ENCODE peak calls at places on chromosomes 12 and 14, in six cellular contexts. A, F, J, I, S and C are unnamed samples.
A peak's percentile ranks its signal among the peaks of the same experiment; 100 is the strongest.

GRCh38 chr14:103627073-103628025 is 1.7 kb upstream of the KLC1 start:
- DNase-seq in J (no peak), A (no peak), I (no peak), S (no peak), F (no peak), C (no peak)

GRCh38 chr12:124243936-124244335 is 51.0 kb upstream of the RFLNA start:
- DNase-seq in J (no peak), F (no peak), I (no peak), S (no peak), A (no peak), C (no peak)

GRCh38 chr14:77058785-77059184 is 30.3 kb upstream of the IRF2BPL start:
- DNase-seq in F (no peak), A (no peak), S (no peak), I (no peak), J (no peak), C (no peak)

GRCh38 chr12:132403636-132404434 is 74.4 kb upstream of the GALNT9 start:
- DNase-seq in F (no peak), J (no peak), A (no peak), S (no peak), I (no peak), C (no peak)

GRCh38 chr12:93311827-93312226 is 65.9 kb upstream of the NUDT4 start:
- DNase-seq in J (no peak), F (no peak), S (no peak), A (no peak), I (no peak), C (no peak)

GRCh38 chr14:30195946-30196345 is 268.3 kb upstream of the PRKD1 start:
- DNase-seq in S (no peak), J (no peak), F (no peak), I (no peak), A (no peak), C (no peak)

GRCh38 chr12:4962539-4963486 is 53.1 kb downstream of the KCNA1 start:
- DNase-seq in I (no peak), A (no peak), F (no peak), S (no peak), J (no peak), C (no peak)

GRCh38 chr12:107349008-107349747 is 255.8 kb upstream of the CRY1 start:
- DNase-seq in S (no peak), A (no peak), F (peak; percentile 33), I (peak; percentile 82), J (no peak), C (peak; percentile 92)

GRCh38 chr14:31969371-31969770 is 107.7 kb upstream of the ARHGAP5 start:
- DNase-seq in A (no peak), J (no peak), S (no peak), I (no peak), F (no peak), C (no peak)

GRCh38 chr14:47626151-47627035 is 49.0 kb downstream of the MDGA2 start:
- DNase-seq in I (no peak), S (no peak), F (no peak), J (no peak), A (no peak), C (no peak)

GRCh38 chr12:124744659-124745467 is 118.8 kb downstream of the SCARB1 start:
- DNase-seq in S (peak; percentile 71), I (peak; percentile 91), F (no peak), A (no peak), J (no peak), C (peak; percentile 83)

GRCh38 chr14:102930138-102930752 is 7.8 kb downstream of the AMN start:
- DNase-seq in A (peak; percentile 20), J (no peak), I (no peak), S (peak; percentile 67), F (no peak), C (no peak)

GRCh38 chr14:103675957-103676356 is 39.3 kb downstream of the XRCC3 start:
- DNase-seq in J (no peak), A (no peak), I (no peak), S (no peak), F (no peak), C (no peak)

GRCh38 chr14:94269156-94269555 is 23.9 kb downstream of the SERPINA10 start:
- DNase-seq in A (no peak), F (no peak), I (no peak), S (no peak), J (no peak), C (no peak)

GRCh38 chr12:121252712-121253345 is 42.9 kb downstream of the P2RX4 start:
- DNase-seq in F (no peak), S (no peak), A (no peak), I (peak; percentile 46), J (no peak), C (peak; percentile 32)

GRCh38 chr12:95548056-95548538 is 3.2 kb downstream of the USP44 start:
- DNase-seq in I (no peak), F (peak; percentile 19), S (peak; percentile 43), A (peak; percentile 30), J (peak; percentile 19), C (no peak)

GRCh38 chr12:53054112-53054878 is 4.4 kb downstream of the TNS2 start:
- DNase-seq in I (peak; percentile 86), A (peak; percentile 89), S (peak; percentile 95), F (peak; percentile 95), J (peak; percentile 96), C (peak; percentile 94)

GRCh38 chr12:67070307-67070600 is 198.9 kb upstream of the CAND1 start:
- DNase-seq in I (no peak), J (no peak), S (no peak), F (no peak), A (no peak), C (no peak)

DNA sequence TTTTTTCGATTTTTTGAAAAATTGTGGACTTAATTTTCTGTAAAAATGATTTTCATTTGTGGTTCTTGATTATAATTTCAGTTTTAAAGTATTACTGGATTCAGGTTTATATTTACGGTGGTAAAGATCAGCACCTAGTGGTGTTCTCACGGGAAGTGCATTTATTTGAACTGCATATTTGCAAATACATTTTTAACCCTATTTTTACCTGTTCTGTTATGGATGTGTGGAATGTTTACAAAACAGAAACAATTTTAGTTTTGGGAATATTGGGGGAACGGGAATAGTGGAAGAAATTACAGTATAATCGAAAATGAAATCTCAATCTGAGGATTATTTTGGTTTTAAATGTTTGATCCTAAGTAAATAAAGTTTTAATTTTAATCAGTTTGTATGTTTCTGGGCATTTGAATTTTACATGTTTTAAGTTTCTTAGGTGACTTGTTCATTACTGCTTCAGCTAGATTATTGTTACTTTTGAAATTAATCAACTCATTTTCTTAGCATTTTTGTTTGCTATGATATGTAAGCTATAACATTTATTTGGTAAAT is 805 bp downstream of the ATF7IP start:
- DNase-seq in S (no peak), J (no peak), I (no peak), A (no peak), F (no peak), C (peak; percentile 7)
- TF ChIP-seq CTCF in S (no peak), J (peak; percentile 38), I (peak; percentile 18), A (peak; percentile 67), F (no peak), C (no peak)

DNA sequence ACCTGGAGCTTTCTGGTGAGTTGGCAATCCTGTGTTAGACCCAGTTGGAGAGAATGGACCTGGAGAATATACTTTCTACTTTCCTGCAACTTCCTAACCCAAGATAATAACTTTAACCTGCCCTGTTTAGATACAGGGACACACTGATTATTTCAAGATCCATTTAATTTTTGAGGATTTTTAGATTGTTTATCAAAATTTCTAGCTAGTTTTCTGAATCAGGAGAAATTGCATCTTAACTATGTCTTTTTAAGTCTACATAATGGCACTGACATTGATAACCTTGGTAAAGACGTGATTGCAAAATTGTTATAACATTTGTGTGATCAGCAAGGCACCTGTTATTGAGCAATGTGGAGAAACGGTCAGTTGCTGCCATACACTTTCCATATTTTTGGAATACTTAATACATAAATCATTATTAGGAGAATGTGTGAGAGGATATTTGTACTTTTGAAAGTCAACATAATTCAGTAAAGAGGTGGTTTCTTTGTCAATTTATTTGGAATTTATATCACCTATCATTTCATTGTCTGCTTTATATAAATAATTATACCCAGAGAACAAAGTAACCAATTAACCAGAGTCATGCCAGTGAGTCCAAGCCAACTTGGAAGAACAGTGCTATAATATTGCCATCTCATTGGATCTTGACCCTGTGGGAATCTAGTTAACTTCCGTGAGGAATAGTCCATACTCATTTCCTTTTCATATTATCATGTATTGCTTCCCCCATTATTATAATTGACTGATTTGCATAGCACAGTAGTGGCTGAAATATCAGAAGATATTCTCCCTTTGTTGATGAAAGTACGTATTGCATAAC is 28.4 kb downstream of the NFYB start:
- DNase-seq in I (no peak), F (no peak), S (no peak), A (no peak), J (no peak), C (no peak)
- TF ChIP-seq CTCF in I (peak; percentile 31), F (peak; percentile 3), S (no peak), A (peak; percentile 25), J (no peak), C (peak; percentile 25)

DNA sequence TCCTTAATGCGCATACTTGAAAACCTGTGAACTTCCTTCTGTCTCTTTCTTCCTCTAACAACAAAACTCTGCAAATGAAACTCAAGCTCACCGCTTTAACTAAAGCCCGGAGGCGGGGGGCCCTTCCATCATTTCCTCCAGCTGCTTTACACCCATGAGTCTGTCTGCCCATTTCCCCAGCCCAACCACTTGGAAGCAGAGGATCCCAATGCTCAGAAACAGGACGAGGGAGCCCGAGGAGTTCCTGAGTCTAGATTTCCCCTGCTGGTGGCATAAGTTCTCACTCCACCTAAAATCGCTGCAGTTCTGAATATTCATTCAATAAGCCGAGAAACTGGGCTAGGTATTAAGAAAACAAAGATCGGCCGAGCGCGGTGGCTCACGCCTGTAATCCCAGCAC is 30.8 kb downstream of the GPR19 start:
- DNase-seq in F (no peak), J (no peak), I (no peak), S (no peak), A (no peak), C (no peak)
- TF ChIP-seq CTCF in F (no peak), J (no peak), I (no peak), S (no peak), A (peak; percentile 31), C (no peak)

GRCh38 chr14:22556021-22556989 is 32.7 kb downstream of the DAD1 start:
- DNase-seq in F (peak; percentile 40), A (no peak), J (peak; percentile 65), I (no peak), S (peak; percentile 89), C (peak; percentile 77)

GRCh38 chr14:22559041-22559440 is 30.0 kb downstream of the DAD1 start:
- DNase-seq in I (no peak), F (no peak), S (no peak), J (no peak), A (no peak), C (no peak)

GRCh38 chr14:22557846-22558220 is 31.2 kb downstream of the DAD1 start:
- DNase-seq in A (no peak), F (no peak), J (no peak), I (no peak), S (no peak), C (no peak)

GRCh38 chr14:22556990-22557623 is 31.9 kb downstream of the DAD1 start:
- DNase-seq in A (peak; percentile 94), S (peak; percentile 69), I (peak; percentile 80), F (peak; percentile 79), J (peak; percentile 82), C (peak; percentile 70)

DNA sequence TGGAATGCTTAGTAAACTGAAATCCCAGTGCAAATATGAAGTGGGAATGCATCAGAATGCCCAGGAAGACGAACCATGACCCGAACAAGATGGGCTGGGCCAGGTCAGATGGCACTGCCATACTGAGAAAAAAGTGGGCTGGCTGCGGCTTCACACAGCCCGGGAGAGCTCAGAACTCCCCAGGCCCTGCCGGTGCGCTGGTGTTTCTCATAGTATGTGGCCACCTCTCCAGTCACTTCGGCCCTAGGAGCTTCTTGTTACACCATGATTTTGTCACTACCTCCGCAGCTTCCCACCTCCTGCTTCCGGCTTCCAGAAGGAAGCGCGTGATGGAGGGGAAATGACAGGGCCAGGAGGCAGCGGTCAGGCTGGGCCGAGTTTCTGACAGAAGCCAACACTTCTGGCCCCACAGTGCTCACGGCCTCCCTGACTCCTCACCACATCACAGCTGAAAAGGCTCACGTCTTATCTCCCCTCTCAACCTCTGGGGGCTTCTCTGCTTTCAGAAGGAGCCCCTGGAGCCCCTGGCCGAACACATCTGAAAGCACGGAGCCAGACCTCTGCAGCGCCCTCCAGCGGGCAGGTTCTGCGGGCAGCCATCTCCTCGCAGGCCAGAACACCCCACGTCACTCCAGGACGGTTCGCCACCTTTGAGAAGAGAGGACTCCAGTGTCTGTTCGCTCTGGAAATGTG is 30.7 kb downstream of the DAD1 start:
- DNase-seq in S (no peak), A (no peak), J (no peak), I (no peak), F (no peak), C (no peak)
- TF ChIP-seq CTCF in S (no peak), A (peak; percentile 20), J (no peak), I (no peak), F (no peak), C (no peak)